ENCODE peak calls at places on chromosomes 3 and 15, in ten cellular contexts. K, V, Y, U, E, N, T, G, S and R are unnamed samples.

GRCh38 chr3:148211725-148212124 is 486.0 kb upstream of the AGTR1 start:
- DNase-seq in E (peak), Y (no peak), G (no peak), U (peak), V (no peak), S (no peak), N (no peak), T (peak), K (no peak), R (no peak)

GRCh38 chr3:54197509-54197908 is 75.2 kb downstream of the CACNA2D3 start:
- DNase-seq in U (no peak), E (no peak), G (no peak), V (no peak), T (no peak), N (no peak), S (no peak), Y (no peak), K (peak), R (no peak)

GRCh38 chr15:58484794-58485600 is 53.2 kb downstream of the LIPC start:
- DNase-seq in E (no peak), U (no peak), V (peak), Y (no peak), G (no peak), T (no peak), K (no peak), N (no peak), S (no peak), R (no peak)

GRCh38 chr3:105594219-105594618 is 227.5 kb downstream of the ALCAM start:
- DNase-seq in N (no peak), Y (no peak), E (peak), K (no peak), V (no peak), T (peak), G (no peak), S (no peak), U (no peak), R (no peak)

GRCh38 chr3:194586839-194587238 is 46.4 kb downstream of the TMEM44 start:
- DNase-seq in S (no peak), Y (no peak), K (no peak), G (no peak), E (peak), V (no peak), T (peak), U (peak), N (no peak), R (no peak)

GRCh38 chr15:32733276-32733675 is 15.5 kb downstream of the GREM1 start:
- DNase-seq in K (no peak), U (peak), G (no peak), E (no peak), S (no peak), Y (no peak), N (no peak), T (no peak), V (no peak), R (no peak)

GRCh38 chr3:144265527-144266100 is 294.0 kb downstream of the DIPK2A start:
- DNase-seq in U (no peak), S (no peak), E (no peak), T (no peak), V (no peak), G (no peak), Y (no peak), K (no peak), N (no peak), R (no peak)

GRCh38 chr3:194075802-194076460 is 60.0 kb upstream of the HES1 start:
- DNase-seq in V (no peak), S (no peak), N (no peak), T (peak), E (no peak), Y (no peak), U (peak), K (no peak), G (no peak), R (no peak)

GRCh38 chr3:49661281-49661680 is 12.9 kb upstream of the APEH start:
- DNase-seq in T (no peak), V (no peak), E (no peak), N (no peak), Y (no peak), K (no peak), G (no peak), S (no peak), U (no peak), R (no peak)

GRCh38 chr3:135908225-135908624 is 57.3 kb upstream of the PPP2R3A start:
- DNase-seq in V (no peak), Y (no peak), E (no peak), T (peak), K (no peak), S (no peak), N (no peak), G (no peak), U (no peak), R (no peak)

GRCh38 chr15:52221730-52222129 is 30.5 kb upstream of the GNB5 start:
- DNase-seq in V (no peak), K (no peak), N (no peak), T (no peak), G (no peak), S (no peak), E (no peak), U (no peak), Y (no peak), R (no peak)

GRCh38 chr15:33754242-33754641 is 214.1 kb upstream of the CHRM5 start:
- DNase-seq in U (no peak), V (no peak), E (no peak), T (no peak), G (no peak), Y (no peak), K (no peak), S (no peak), N (no peak), R (no peak)

GRCh38 chr3:81910244-81910852 is 148.9 kb upstream of the GBE1 start:
- DNase-seq in K (no peak), U (peak), E (peak), G (no peak), N (peak), T (peak), Y (no peak), V (no peak), S (no peak), R (peak)

GRCh38 chr3:125271127-125271526 is 58.6 kb upstream of the SLC12A8 start:
- DNase-seq in V (no peak), N (no peak), T (no peak), E (no peak), S (no peak), Y (no peak), U (no peak), G (no peak), K (no peak), R (no peak)

GRCh38 chr15:71338827-71339542 is 223.7 kb downstream of the THSD4 start:
- DNase-seq in E (no peak), K (no peak), S (no peak), N (no peak), Y (no peak), U (no peak), T (no peak), G (no peak), V (no peak), R (no peak)

GRCh38 chr3:122563717-122564025 is 429 bp downstream of the PARP9 start:
- DNase-seq in V (peak), T (no peak), E (no peak), G (peak), N (no peak), U (no peak), S (no peak), K (no peak), Y (no peak), R (no peak)

GRCh38 chr15:70277556-70277955 is 179.8 kb upstream of the TLE3 start:
- DNase-seq in V (no peak), U (no peak), K (no peak), E (no peak), N (no peak), Y (peak), S (no peak), G (no peak), T (no peak), R (no peak)